ENCODE peak calls at places on chromosomes 1 and 21, in four cellular contexts. One of them, this sample, is unnamed.

GRCh38 chr1:245156736-245157505 is 2.1 kb downstream of the KIF26B start:
- DNase-seq in stimulated activated CD8-positive, alpha-beta memory T cell treated with anti-CD3 and anti-CD28 coated beads, Interleukin-7, amount 100 ng/mL, for 1 hour: no peak
- DNase-seq in LNCaP clone FGC: no peak
- DNase-seq in left ventricle myocardium superior: no peak
- DNase-seq in this sample: no peak

GRCh38 chr1:236251587-236251986 is 30.2 kb downstream of the ERO1B start:
- DNase-seq in LNCaP clone FGC: no peak
- DNase-seq in stimulated activated CD8-positive, alpha-beta memory T cell treated with anti-CD3 and anti-CD28 coated beads, Interleukin-7, amount 100 ng/mL, for 1 hour: no peak
- DNase-seq in left ventricle myocardium superior: no peak
- DNase-seq in this sample: no peak

GRCh38 chr21:37780991-37781983 is 135.0 kb downstream of the KCNJ6 start:
- DNase-seq in stimulated activated CD8-positive, alpha-beta memory T cell treated with anti-CD3 and anti-CD28 coated beads, Interleukin-7, amount 100 ng/mL, for 1 hour: no peak
- DNase-seq in left ventricle myocardium superior: no peak
- DNase-seq in LNCaP clone FGC: no peak
- DNase-seq in this sample: no peak

GRCh38 chr1:173016409-173016808 is 34.3 kb downstream of the TNFSF18 start:
- DNase-seq in LNCaP clone FGC: no peak
- DNase-seq in stimulated activated CD8-positive, alpha-beta memory T cell treated with anti-CD3 and anti-CD28 coated beads, Interleukin-7, amount 100 ng/mL, for 1 hour: no peak
- DNase-seq in left ventricle myocardium superior: no peak
- DNase-seq in this sample: no peak

GRCh38 chr1:156663178-156663577 is 14.0 kb downstream of the NES start:
- DNase-seq in stimulated activated CD8-positive, alpha-beta memory T cell treated with anti-CD3 and anti-CD28 coated beads, Interleukin-7, amount 100 ng/mL, for 1 hour: no peak
- DNase-seq in left ventricle myocardium superior: peak
- DNase-seq in LNCaP clone FGC: no peak
- DNase-seq in this sample: no peak

GRCh38 chr1:223683586-223684487 is 18.3 kb upstream of the CAPN8 start:
- DNase-seq in left ventricle myocardium superior: peak
- DNase-seq in LNCaP clone FGC: no peak
- DNase-seq in stimulated activated CD8-positive, alpha-beta memory T cell treated with anti-CD3 and anti-CD28 coated beads, Interleukin-7, amount 100 ng/mL, for 1 hour: peak
- DNase-seq in this sample: peak

GRCh38 chr1:20600156-20600555 is 11.3 kb downstream of the CDA start:
- DNase-seq in stimulated activated CD8-positive, alpha-beta memory T cell treated with anti-CD3 and anti-CD28 coated beads, Interleukin-7, amount 100 ng/mL, for 1 hour: no peak
- DNase-seq in left ventricle myocardium superior: no peak
- DNase-seq in LNCaP clone FGC: no peak
- DNase-seq in this sample: no peak

GRCh38 chr1:70440642-70441391 is 29.7 kb downstream of the CTH start:
- DNase-seq in left ventricle myocardium superior: no peak
- DNase-seq in stimulated activated CD8-positive, alpha-beta memory T cell treated with anti-CD3 and anti-CD28 coated beads, Interleukin-7, amount 100 ng/mL, for 1 hour: no peak
- DNase-seq in LNCaP clone FGC: no peak
- DNase-seq in this sample: no peak

GRCh38 chr1:119038363-119038762 is 50.2 kb upstream of the TBX15 start:
- DNase-seq in stimulated activated CD8-positive, alpha-beta memory T cell treated with anti-CD3 and anti-CD28 coated beads, Interleukin-7, amount 100 ng/mL, for 1 hour: no peak
- DNase-seq in left ventricle myocardium superior: no peak
- DNase-seq in LNCaP clone FGC: no peak
- DNase-seq in this sample: no peak

GRCh38 chr1:113538225-113538624 is 147.9 kb downstream of the MAGI3 start:
- DNase-seq in left ventricle myocardium superior: no peak
- DNase-seq in stimulated activated CD8-positive, alpha-beta memory T cell treated with anti-CD3 and anti-CD28 coated beads, Interleukin-7, amount 100 ng/mL, for 1 hour: no peak
- DNase-seq in LNCaP clone FGC: no peak
- DNase-seq in this sample: no peak

GRCh38 chr21:38818336-38818723 is 12.6 kb downstream of the ETS2 start:
- DNase-seq in LNCaP clone FGC: no peak
- DNase-seq in stimulated activated CD8-positive, alpha-beta memory T cell treated with anti-CD3 and anti-CD28 coated beads, Interleukin-7, amount 100 ng/mL, for 1 hour: no peak
- DNase-seq in left ventricle myocardium superior: no peak
- DNase-seq in this sample: no peak

GRCh38 chr1:2358072-2358471 is 33.3 kb downstream of the MORN1 start:
- DNase-seq in stimulated activated CD8-positive, alpha-beta memory T cell treated with anti-CD3 and anti-CD28 coated beads, Interleukin-7, amount 100 ng/mL, for 1 hour: no peak
- DNase-seq in left ventricle myocardium superior: peak
- DNase-seq in LNCaP clone FGC: no peak
- DNase-seq in this sample: no peak

GRCh38 chr1:43834280-43835140 is 99.1 kb upstream of the ARTN start:
- DNase-seq in stimulated activated CD8-positive, alpha-beta memory T cell treated with anti-CD3 and anti-CD28 coated beads, Interleukin-7, amount 100 ng/mL, for 1 hour: no peak
- DNase-seq in LNCaP clone FGC: no peak
- DNase-seq in left ventricle myocardium superior: no peak
- DNase-seq in this sample: no peak

GRCh38 chr1:223726380-223727001 is 14.2 kb downstream of the CAPN2 start:
- DNase-seq in stimulated activated CD8-positive, alpha-beta memory T cell treated with anti-CD3 and anti-CD28 coated beads, Interleukin-7, amount 100 ng/mL, for 1 hour: peak
- DNase-seq in LNCaP clone FGC: no peak
- DNase-seq in left ventricle myocardium superior: peak
- DNase-seq in this sample: no peak

GRCh38 chr1:109472779-109473178 is 6.4 kb downstream of the SYPL2 start:
- DNase-seq in stimulated activated CD8-positive, alpha-beta memory T cell treated with anti-CD3 and anti-CD28 coated beads, Interleukin-7, amount 100 ng/mL, for 1 hour: no peak
- DNase-seq in LNCaP clone FGC: no peak
- DNase-seq in left ventricle myocardium superior: no peak
- DNase-seq in this sample: no peak

GRCh38 chr1:9239622-9240401 is 5.2 kb downstream of the H6PD start:
- DNase-seq in left ventricle myocardium superior: peak
- DNase-seq in stimulated activated CD8-positive, alpha-beta memory T cell treated with anti-CD3 and anti-CD28 coated beads, Interleukin-7, amount 100 ng/mL, for 1 hour: peak
- DNase-seq in LNCaP clone FGC: no peak
- DNase-seq in this sample: no peak